ENCODE peak calls at places on chromosomes 7 and 10, in four cellular contexts. A, X, G and R are unnamed samples.
A peak's percentile ranks its signal among the peaks of the same experiment; 100 is the strongest.

GRCh38 chr7:13945670-13946069 is 43.8 kb downstream of the ETV1 start:
- DNase-seq in A (no peak), X (no peak), G (no peak), R (no peak)

GRCh38 chr7:115953554-115954248 is 76.9 kb downstream of the TFEC start:
- DNase-seq in A (no peak), X (no peak), G (no peak), R (no peak)

GRCh38 chr10:30436200-30436599 is 2.2 kb downstream of the MAP3K8 start:
- DNase-seq in A (no peak), X (no peak), G (peak; percentile 71), R (no peak)

GRCh38 chr10:49758249-49758930 is 3.7 kb downstream of the OGDHL start:
- DNase-seq in A (no peak), X (no peak), G (no peak), R (no peak)

GRCh38 chr7:94656925-94657731 is 1.2 kb upstream of the SGCE start:
- DNase-seq in A (peak; percentile 49), X (no peak), G (peak; percentile 1), R (peak; percentile 36)

GRCh38 chr7:95630702-95631458 is 34.6 kb upstream of the PDK4 start:
- DNase-seq in A (no peak), X (no peak), G (no peak), R (no peak)

GRCh38 chr10:31620236-31621151 is 301.5 kb downstream of the ZEB1 start:
- DNase-seq in A (no peak), X (no peak), G (no peak), R (no peak)

GRCh38 chr10:84269773-84270172 is 24.9 kb downstream of the RGR start:
- DNase-seq in A (no peak), X (no peak), G (peak; percentile 67), R (no peak)

GRCh38 chr10:13296476-13296875 is 3.4 kb downstream of the PHYH start:
- DNase-seq in A (no peak), X (no peak), G (no peak), R (no peak)

GRCh38 chr7:128918266-128918665 is 7.8 kb upstream of the KCP start:
- DNase-seq in A (no peak), X (no peak), G (no peak), R (no peak)

GRCh38 chr7:21939136-21939857 is 6.4 kb downstream of the CDCA7L start:
- DNase-seq in A (peak; percentile 37), X (peak; percentile 41), G (no peak), R (peak; percentile 63)

GRCh38 chr7:102111758-102112119 is 174.9 kb upstream of the SH2B2 start:
- DNase-seq in A (no peak), X (no peak), G (no peak), R (no peak)

GRCh38 chr7:111229951-111230350 is 139.0 kb downstream of the LRRN3 start:
- DNase-seq in A (no peak), X (no peak), G (peak; percentile 7), R (no peak)

GRCh38 chr10:58152698-58153263 is 114.9 kb downstream of the IPMK start:
- DNase-seq in A (peak; percentile 44), X (no peak), G (peak; percentile 25), R (peak; percentile 3)

GRCh38 chr7:55242613-55243012 is 122.5 kb upstream of the LANCL2 start:
- DNase-seq in A (no peak), X (no peak), G (no peak), R (no peak)

GRCh38 chr7:149681274-149681673 is 92.1 kb downstream of the ZNF467 start:
- DNase-seq in A (no peak), X (no peak), G (no peak), R (no peak)

GRCh38 chr10:72740526-72740925 is 48.6 kb downstream of the MCU start:
- DNase-seq in A (no peak), X (no peak), G (no peak), R (no peak)

GRCh38 chr7:114901771-114902170 is 20.1 kb upstream of the MDFIC start:
- DNase-seq in A (no peak), X (no peak), G (no peak), R (no peak)

GRCh38 chr10:75744242-75744641 is 312.8 kb downstream of the LRMDA start:
- DNase-seq in A (no peak), X (no peak), G (no peak), R (no peak)

GRCh38 chr7:155864271-155864985 is 52.2 kb upstream of the SHH start:
- DNase-seq in A (no peak), X (no peak), G (no peak), R (no peak)

GRCh38 chr7:138842111-138842510 is 44.1 kb upstream of the ATP6V0A4 start:
- DNase-seq in A (no peak), X (no peak), G (peak; percentile 45), R (no peak)

GRCh38 chr10:117360994-117361667 is 14.1 kb downstream of the PDZD8 start:
- DNase-seq in A (no peak), X (no peak), G (no peak), R (no peak)

GRCh38 chr7:98194186-98194585 is 17.1 kb upstream of the BHLHA15 start:
- DNase-seq in A (no peak), X (no peak), G (no peak), R (no peak)